ENCODE peak calls at places on chromosomes 16 and 17, in seven cellular contexts. One of them, this sample, is unnamed.

GRCh38 chr16:27264151-27264550 is 4.4 kb downstream of the NSMCE1 start:
- DNase-seq in hypothalamus: no peak
- DNase-seq in GM04503: no peak
- DNase-seq in NAMALWA: no peak
- DNase-seq in cardiac muscle cell: no peak
- DNase-seq in ascending aorta: no peak
- DNase-seq in small intestine: no peak
- DNase-seq in this sample: no peak

GRCh38 chr17:43891851-43892671 is 15.3 kb downstream of the MPP2 start:
- DNase-seq in hypothalamus: no peak
- DNase-seq in GM04503: no peak
- DNase-seq in NAMALWA: no peak
- DNase-seq in cardiac muscle cell: no peak
- DNase-seq in ascending aorta: no peak
- DNase-seq in small intestine: peak; percentile 19
- DNase-seq in this sample: no peak

GRCh38 chr16:10576390-10577304 is 3.8 kb downstream of the EMP2 start:
- DNase-seq in hypothalamus: no peak
- DNase-seq in GM04503: no peak
- DNase-seq in NAMALWA: no peak
- DNase-seq in cardiac muscle cell: peak; percentile 26
- DNase-seq in ascending aorta: no peak
- DNase-seq in small intestine: no peak
- DNase-seq in this sample: no peak

GRCh38 chr17:75623386-75623785 is 9.8 kb upstream of the SMIM5 start:
- DNase-seq in hypothalamus: no peak
- DNase-seq in GM04503: no peak
- DNase-seq in NAMALWA: no peak
- DNase-seq in cardiac muscle cell: no peak
- DNase-seq in ascending aorta: no peak
- DNase-seq in small intestine: no peak
- DNase-seq in this sample: no peak

GRCh38 chr16:66141885-66142284 is 224.6 kb upstream of the CDH5 start:
- DNase-seq in hypothalamus: no peak
- DNase-seq in GM04503: no peak
- DNase-seq in NAMALWA: no peak
- DNase-seq in cardiac muscle cell: peak; percentile 64
- DNase-seq in ascending aorta: no peak
- DNase-seq in small intestine: no peak
- DNase-seq in this sample: no peak

GRCh38 chr16:56822966-56823739 is 41.9 kb upstream of the SLC12A3 start:
- DNase-seq in hypothalamus: no peak
- DNase-seq in GM04503: no peak
- DNase-seq in NAMALWA: no peak
- DNase-seq in cardiac muscle cell: no peak
- DNase-seq in ascending aorta: no peak
- DNase-seq in small intestine: no peak
- DNase-seq in this sample: no peak

GRCh38 chr17:16652252-16652651 is 1.4 kb downstream of the ZNF624 start:
- DNase-seq in hypothalamus: no peak
- DNase-seq in GM04503: no peak
- DNase-seq in NAMALWA: no peak
- DNase-seq in cardiac muscle cell: no peak
- DNase-seq in ascending aorta: no peak
- DNase-seq in small intestine: no peak
- DNase-seq in this sample: no peak

GRCh38 chr16:31354394-31355291 is at the start of gene ITGAX:
- DNase-seq in hypothalamus: no peak
- DNase-seq in GM04503: no peak
- DNase-seq in NAMALWA: peak; percentile 15
- DNase-seq in cardiac muscle cell: no peak
- DNase-seq in ascending aorta: peak; percentile 77
- DNase-seq in small intestine: peak; percentile 14
- DNase-seq in this sample: no peak

GRCh38 chr16:86752582-86753175 is 174.3 kb downstream of the FOXL1 start:
- DNase-seq in hypothalamus: no peak
- DNase-seq in GM04503: no peak
- DNase-seq in NAMALWA: no peak
- DNase-seq in cardiac muscle cell: no peak
- DNase-seq in ascending aorta: no peak
- DNase-seq in small intestine: no peak
- DNase-seq in this sample: no peak

GRCh38 chr17:75845058-75845711 is 981 bp upstream of the UNC13D start:
- DNase-seq in hypothalamus: no peak
- DNase-seq in GM04503: no peak
- DNase-seq in NAMALWA: peak; percentile 92
- DNase-seq in cardiac muscle cell: peak; percentile 84
- DNase-seq in ascending aorta: peak; percentile 94
- DNase-seq in small intestine: peak; percentile 93
- DNase-seq in this sample: peak; percentile 84

GRCh38 chr16:54362801-54363200 is 76.2 kb upstream of the IRX3 start:
- DNase-seq in hypothalamus: no peak
- DNase-seq in GM04503: no peak
- DNase-seq in NAMALWA: no peak
- DNase-seq in cardiac muscle cell: no peak
- DNase-seq in ascending aorta: no peak
- DNase-seq in small intestine: no peak
- DNase-seq in this sample: no peak

GRCh38 chr17:76132574-76133338 is 8.3 kb downstream of the FOXJ1 start:
- DNase-seq in hypothalamus: no peak
- DNase-seq in GM04503: no peak
- DNase-seq in NAMALWA: no peak
- DNase-seq in cardiac muscle cell: no peak
- DNase-seq in ascending aorta: no peak
- DNase-seq in small intestine: peak; percentile 31
- DNase-seq in this sample: no peak

GRCh38 chr16:74480150-74481029 is 59.1 kb upstream of the CLEC18B start:
- DNase-seq in hypothalamus: no peak
- DNase-seq in GM04503: peak; percentile 36
- DNase-seq in NAMALWA: no peak
- DNase-seq in cardiac muscle cell: no peak
- DNase-seq in ascending aorta: no peak
- DNase-seq in small intestine: peak; percentile 99
- DNase-seq in this sample: no peak

GRCh38 chr16:2184962-2185361 is 11.4 kb downstream of the CASKIN1 start:
- DNase-seq in hypothalamus: no peak
- DNase-seq in GM04503: no peak
- DNase-seq in NAMALWA: no peak
- DNase-seq in cardiac muscle cell: no peak
- DNase-seq in ascending aorta: no peak
- DNase-seq in small intestine: no peak
- DNase-seq in this sample: no peak

GRCh38 chr17:57633236-57633635 is 111.9 kb downstream of the CCDC182 start:
- DNase-seq in hypothalamus: no peak
- DNase-seq in GM04503: no peak
- DNase-seq in NAMALWA: no peak
- DNase-seq in cardiac muscle cell: no peak
- DNase-seq in ascending aorta: no peak
- DNase-seq in small intestine: no peak
- DNase-seq in this sample: no peak

GRCh38 chr16:65621640-65622039 is 499.8 kb upstream of the CDH11 start:
- DNase-seq in hypothalamus: no peak
- DNase-seq in GM04503: no peak
- DNase-seq in NAMALWA: no peak
- DNase-seq in cardiac muscle cell: peak; percentile 48
- DNase-seq in ascending aorta: no peak
- DNase-seq in small intestine: no peak
- DNase-seq in this sample: no peak

GRCh38 chr17:73196500-73196899 is 3.6 kb downstream of the COG1 start:
- DNase-seq in hypothalamus: no peak
- DNase-seq in GM04503: no peak
- DNase-seq in NAMALWA: no peak
- DNase-seq in cardiac muscle cell: peak; percentile 57
- DNase-seq in ascending aorta: no peak
- DNase-seq in small intestine: peak; percentile 79
- DNase-seq in this sample: peak; percentile 46

GRCh38 chr17:36124879-36125824 is 21.5 kb downstream of the CCL4 start:
- DNase-seq in hypothalamus: no peak
- DNase-seq in GM04503: no peak
- DNase-seq in NAMALWA: peak; percentile 59
- DNase-seq in cardiac muscle cell: no peak
- DNase-seq in ascending aorta: no peak
- DNase-seq in small intestine: no peak
- DNase-seq in this sample: no peak

GRCh38 chr17:64767269-64767997 is 105.3 kb upstream of the SMURF2 start:
- DNase-seq in hypothalamus: no peak
- DNase-seq in GM04503: no peak
- DNase-seq in NAMALWA: no peak
- DNase-seq in cardiac muscle cell: no peak
- DNase-seq in ascending aorta: peak; percentile 62
- DNase-seq in small intestine: no peak
- DNase-seq in this sample: no peak

GRCh38 chr17:77098884-77099545 is 41.8 kb upstream of the SEC14L1 start:
- DNase-seq in hypothalamus: no peak
- DNase-seq in GM04503: peak; percentile 52
- DNase-seq in NAMALWA: no peak
- DNase-seq in cardiac muscle cell: no peak
- DNase-seq in ascending aorta: peak; percentile 81
- DNase-seq in small intestine: peak; percentile 66
- DNase-seq in this sample: no peak

GRCh38 chr17:48954300-48954755 is 9.7 kb upstream of the SNF8 start:
- DNase-seq in hypothalamus: no peak
- DNase-seq in GM04503: no peak
- DNase-seq in NAMALWA: peak; percentile 70
- DNase-seq in cardiac muscle cell: peak; percentile 73
- DNase-seq in ascending aorta: no peak
- DNase-seq in small intestine: peak; percentile 32
- DNase-seq in this sample: peak; percentile 33

This sample was measured in glutamatergic neuron.